ENCODE peak calls at places on chromosomes 2 and 18, in ten cellular contexts. H, F, A, X, J, S, I, B, Q and E are unnamed samples.

GRCh38 chr2:131543385-131543891 is 15.8 kb downstream of the CCDC74A start:
- DNase-seq in H (no peak), F (no peak), A (no peak), X (no peak), J (no peak), S (no peak), I (no peak), B (no peak), Q (no peak), E (no peak)

GRCh38 chr2:41414486-41415230 is 633.2 kb upstream of the PKDCC start:
- DNase-seq in H (no peak), F (no peak), A (no peak), X (no peak), J (peak), S (peak), I (no peak), B (no peak), Q (no peak), E (peak)

GRCh38 chr2:71963295-71963694 is 184.4 kb downstream of the CYP26B1 start:
- DNase-seq in H (peak), F (no peak), A (no peak), X (no peak), J (no peak), S (peak), I (no peak), B (no peak), Q (no peak), E (peak)

GRCh38 chr2:25397777-25398176 is 56.1 kb upstream of the DNMT3A start:
- DNase-seq in H (no peak), F (no peak), A (no peak), X (no peak), J (no peak), S (no peak), I (no peak), B (no peak), Q (no peak), E (no peak)

GRCh38 chr2:139925903-139926302 is 1145.7 kb upstream of the NXPH2 start:
- DNase-seq in H (no peak), F (no peak), A (no peak), X (no peak), J (no peak), S (no peak), I (no peak), B (no peak), Q (no peak), E (peak)

GRCh38 chr18:66107546-66107945 is 356.7 kb downstream of the CDH7 start:
- DNase-seq in H (no peak), F (no peak), A (no peak), X (no peak), J (no peak), S (no peak), I (no peak), B (no peak), Q (no peak), E (no peak)

GRCh38 chr2:98161202-98161601 is 74.2 kb downstream of the VWA3B start:
- DNase-seq in H (no peak), F (no peak), A (no peak), X (no peak), J (no peak), S (no peak), I (no peak), B (no peak), Q (no peak), E (no peak)

GRCh38 chr18:62788891-62789290 is 73.5 kb downstream of the PHLPP1 start:
- DNase-seq in H (peak), F (no peak), A (no peak), X (no peak), J (no peak), S (no peak), I (no peak), B (no peak), Q (no peak), E (peak)

GRCh38 chr18:32301976-32302743 is 112.3 kb downstream of the MEP1B start:
- DNase-seq in H (peak), F (no peak), A (no peak), X (peak), J (peak), S (peak), I (no peak), B (no peak), Q (no peak), E (peak)

GRCh38 chr18:44298566-44298965 is 382.1 kb upstream of the SETBP1 start:
- DNase-seq in H (no peak), F (no peak), A (no peak), X (no peak), J (no peak), S (no peak), I (no peak), B (no peak), Q (no peak), E (no peak)

GRCh38 chr2:233360771-233361176 is 6.5 kb downstream of the DGKD start:
- DNase-seq in H (no peak), F (no peak), A (no peak), X (no peak), J (no peak), S (no peak), I (no peak), B (no peak), Q (no peak), E (no peak)

GRCh38 chr2:116467243-116467642 is 1347.2 kb upstream of the DDX18 start:
- DNase-seq in H (no peak), F (no peak), A (no peak), X (no peak), J (no peak), S (no peak), I (no peak), B (no peak), Q (no peak), E (no peak)

GRCh38 chr2:109031481-109032228 is 42.6 kb upstream of the EDAR start:
- DNase-seq in H (peak), F (peak), A (peak), X (peak), J (peak), S (peak), I (no peak), B (peak), Q (no peak), E (peak)

GRCh38 chr18:77321823-77322805 is 72.5 kb downstream of the GALR1 start:
- DNase-seq in H (no peak), F (no peak), A (no peak), X (no peak), J (no peak), S (no peak), I (no peak), B (no peak), Q (no peak), E (no peak)
- H3K4me3 ChIP-seq in H (no peak), F (no peak), A (no peak), X (no peak), J (no peak), S (no peak), I (no peak), B (no peak), Q (no peak), E (no peak)

DNA sequence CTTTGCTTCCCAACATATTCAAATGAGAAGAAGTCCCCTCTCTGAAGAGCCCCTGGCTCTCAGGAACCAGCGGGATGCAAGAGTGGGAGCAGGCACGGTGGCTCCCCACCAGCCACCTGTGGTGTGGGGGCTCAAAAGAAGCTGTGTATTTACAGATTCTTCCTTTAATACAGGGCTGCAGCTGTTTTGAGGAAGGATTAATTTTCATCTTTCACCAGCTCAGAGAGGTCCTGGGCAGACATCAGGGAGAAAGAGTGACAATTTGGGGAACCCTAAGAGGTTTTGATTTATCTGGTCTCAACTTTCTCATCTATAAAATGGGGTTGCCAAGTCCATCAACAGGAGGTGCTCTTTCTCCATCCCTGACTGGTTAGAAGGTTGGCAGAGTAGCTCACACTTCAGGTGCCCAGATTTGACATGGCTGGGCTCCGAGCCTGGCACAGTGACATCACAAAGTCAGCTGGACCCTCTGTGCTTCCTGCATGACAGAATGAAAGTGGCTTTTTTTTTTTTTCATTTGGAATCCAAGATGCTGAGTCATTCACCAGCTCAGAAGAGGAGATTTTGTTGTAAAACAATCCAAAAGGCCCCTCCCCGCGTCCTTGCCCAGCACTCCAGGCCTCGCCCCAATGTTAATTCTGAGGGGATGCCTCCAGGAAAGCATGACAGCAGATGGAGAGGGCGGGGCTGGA is 15.5 kb upstream of the SIX2 start:
- DNase-seq in H (peak), F (no peak), A (no peak), X (peak), J (peak), S (peak), I (no peak), B (no peak), Q (no peak), E (peak)
- TF ChIP-seq CTCF in H (no peak), F (no peak), A (no peak), X (no peak), J (peak), S (peak), I (no peak), B (no peak), Q (no peak), E (no peak)

GRCh38 chr2:9296559-9296958 is 89.9 kb downstream of the ASAP2 start:
- DNase-seq in H (no peak), F (no peak), A (no peak), X (no peak), J (no peak), S (no peak), I (no peak), B (no peak), Q (no peak), E (no peak)

GRCh38 chr2:9292426-9292825 is 85.8 kb downstream of the ASAP2 start:
- DNase-seq in H (no peak), F (no peak), A (no peak), X (no peak), J (no peak), S (no peak), I (no peak), B (no peak), Q (no peak), E (no peak)

GRCh38 chr2:9297156-9297555 is 90.5 kb downstream of the ASAP2 start:
- DNase-seq in H (no peak), F (no peak), A (no peak), X (peak), J (no peak), S (no peak), I (no peak), B (no peak), Q (no peak), E (no peak)

GRCh38 chr2:9291866-9292265 is 85.3 kb downstream of the ASAP2 start:
- DNase-seq in H (no peak), F (no peak), A (no peak), X (no peak), J (no peak), S (no peak), I (no peak), B (no peak), Q (no peak), E (no peak)

DNA sequence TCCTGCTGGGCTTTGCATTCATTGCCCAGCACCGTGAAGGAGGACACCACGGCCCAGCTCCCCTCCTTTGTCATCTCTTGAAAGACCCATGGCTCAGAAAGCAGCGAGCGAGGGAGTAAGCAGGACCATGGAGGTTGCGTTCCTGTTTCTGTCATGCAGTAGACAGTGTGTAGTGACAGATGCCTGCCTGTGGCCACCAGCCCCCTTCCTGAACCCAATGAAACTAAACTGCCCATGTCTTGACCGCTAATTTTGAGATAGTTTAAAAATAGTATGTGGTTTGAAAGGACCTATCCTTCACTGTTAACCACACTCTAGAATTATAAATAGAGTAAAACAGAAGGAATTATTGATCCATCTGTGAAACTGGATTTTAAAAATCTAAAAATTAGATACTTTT is 88.2 kb downstream of the ASAP2 start:
- DNase-seq in H (no peak), F (no peak), A (no peak), X (no peak), J (no peak), S (no peak), I (no peak), B (no peak), Q (no peak), E (no peak)
- H3K4me3 ChIP-seq in H (no peak), F (no peak), A (no peak), X (no peak), J (no peak), S (no peak), I (no peak), B (no peak), Q (no peak), E (no peak)

DNA sequence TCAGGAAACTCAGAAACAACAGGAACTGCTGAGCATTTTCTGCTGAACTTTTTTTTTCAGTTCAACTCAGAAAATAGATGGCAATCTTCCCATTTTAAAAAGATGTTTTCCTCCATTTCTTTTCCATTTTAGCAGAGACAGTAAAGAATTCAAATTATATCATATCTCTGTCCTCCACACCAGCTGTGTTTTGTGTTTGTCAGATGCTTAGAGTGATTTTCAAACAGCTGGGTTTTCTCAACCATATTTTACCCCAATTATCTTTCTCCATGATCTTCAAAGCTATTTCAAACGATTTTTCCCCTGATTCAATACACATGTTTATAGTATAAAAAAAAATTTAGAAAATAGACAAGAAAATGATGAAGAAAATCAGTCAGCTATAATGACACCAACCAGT is 713.4 kb downstream of the LRRTM4 start:
- DNase-seq in H (no peak), F (no peak), A (no peak), X (no peak), J (no peak), S (no peak), I (no peak), B (no peak), Q (no peak), E (no peak)
- TF ChIP-seq CTCF in H (no peak), F (no peak), A (no peak), X (no peak), J (no peak), S (no peak), I (no peak), B (no peak), Q (no peak), E (no peak)

DNA sequence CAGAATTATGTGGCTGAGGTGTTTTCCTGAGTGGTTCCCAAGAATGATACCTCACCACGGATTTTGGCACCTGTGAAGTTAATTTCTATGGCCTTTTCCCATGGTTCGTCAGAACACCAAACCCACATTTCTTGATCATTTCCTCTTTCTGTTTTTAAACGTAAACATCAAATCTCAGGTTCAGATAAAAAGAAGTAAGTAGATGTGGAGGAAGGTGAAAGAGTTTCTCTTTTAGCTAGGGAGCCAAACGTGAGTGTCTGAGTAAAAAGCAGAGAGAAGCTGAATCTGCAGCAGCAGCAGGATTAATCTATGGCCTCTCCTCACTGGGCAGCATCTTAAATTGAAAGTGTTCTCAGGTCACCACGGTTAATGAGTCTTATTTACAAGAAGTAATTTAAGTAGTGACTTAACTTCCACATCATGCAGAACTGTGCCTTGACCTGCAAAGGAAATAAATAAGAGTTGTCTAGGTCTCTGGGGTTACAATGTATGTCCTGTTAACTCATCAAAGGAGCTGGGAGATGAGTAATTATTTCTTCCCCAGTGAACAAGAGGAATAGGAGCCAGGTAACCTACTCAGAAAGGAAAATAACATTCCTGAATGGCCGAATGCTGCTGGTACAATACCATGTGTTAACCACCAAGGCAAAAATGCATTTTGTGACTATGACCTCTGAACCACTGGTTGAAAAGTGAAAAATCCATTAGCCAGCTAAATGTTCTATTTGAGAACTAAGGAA is 139.6 kb upstream of the NETO1 start:
- DNase-seq in H (peak), F (no peak), A (no peak), X (no peak), J (peak), S (no peak), I (no peak), B (no peak), Q (no peak), E (peak)
- H3K4me3 ChIP-seq in H (no peak), F (no peak), A (no peak), X (no peak), J (no peak), S (no peak), I (no peak), B (no peak), Q (no peak), E (no peak)

GRCh38 chr2:214410128-214410775 is 602 bp upstream of the VWC2L start:
- DNase-seq in H (no peak), F (no peak), A (no peak), X (no peak), J (no peak), S (no peak), I (no peak), B (no peak), Q (no peak), E (no peak)
- TF ChIP-seq CTCF in H (no peak), F (no peak), A (no peak), X (no peak), J (no peak), S (no peak), I (no peak), B (no peak), Q (no peak), E (no peak)